ENCODE peak calls at places on chromosomes 2 and 18, in six cellular contexts. O, W, M, Z, U and G are unnamed samples.

GRCh38 chr2:57558312-57558711 is 488.3 kb upstream of the VRK2 start:
- DNase-seq in W (no peak), Z (no peak), M (no peak), O (no peak), U (no peak), G (no peak)

GRCh38 chr2:238869293-238870124 is 21.6 kb downstream of the TWIST2 start:
- DNase-seq in W (no peak), U (peak), M (no peak), Z (no peak), O (peak), G (peak)

GRCh38 chr2:135662088-135662487 is 79.6 kb upstream of the UBXN4 start:
- DNase-seq in W (no peak), U (peak), O (peak), M (no peak), Z (no peak), G (peak)

GRCh38 chr2:54941248-54941984 is 108.8 kb downstream of the RTN4 start:
- DNase-seq in O (no peak), W (no peak), M (no peak), Z (no peak), U (no peak), G (no peak)

GRCh38 chr18:4755848-4756247 is 300.7 kb upstream of the DLGAP1 start:
- DNase-seq in Z (peak), M (no peak), U (no peak), W (peak), O (no peak), G (no peak)

GRCh38 chr18:59537581-59537980 is 159.6 kb downstream of the CCBE1 start:
- DNase-seq in Z (no peak), O (no peak), W (no peak), M (no peak), U (no peak), G (no peak)

GRCh38 chr2:169980001-169980400 is 152.7 kb downstream of the UBR3 start:
- DNase-seq in M (no peak), W (no peak), Z (no peak), U (no peak), O (peak), G (no peak)

GRCh38 chr2:36177282-36177681 is 178.3 kb upstream of the CRIM1 start:
- DNase-seq in Z (no peak), O (no peak), W (no peak), M (no peak), U (no peak), G (no peak)

GRCh38 chr2:61255580-61256437 is 93.8 kb downstream of the C2orf74 start:
- DNase-seq in O (peak), M (peak), W (no peak), U (peak), Z (no peak), G (no peak)

DNA sequence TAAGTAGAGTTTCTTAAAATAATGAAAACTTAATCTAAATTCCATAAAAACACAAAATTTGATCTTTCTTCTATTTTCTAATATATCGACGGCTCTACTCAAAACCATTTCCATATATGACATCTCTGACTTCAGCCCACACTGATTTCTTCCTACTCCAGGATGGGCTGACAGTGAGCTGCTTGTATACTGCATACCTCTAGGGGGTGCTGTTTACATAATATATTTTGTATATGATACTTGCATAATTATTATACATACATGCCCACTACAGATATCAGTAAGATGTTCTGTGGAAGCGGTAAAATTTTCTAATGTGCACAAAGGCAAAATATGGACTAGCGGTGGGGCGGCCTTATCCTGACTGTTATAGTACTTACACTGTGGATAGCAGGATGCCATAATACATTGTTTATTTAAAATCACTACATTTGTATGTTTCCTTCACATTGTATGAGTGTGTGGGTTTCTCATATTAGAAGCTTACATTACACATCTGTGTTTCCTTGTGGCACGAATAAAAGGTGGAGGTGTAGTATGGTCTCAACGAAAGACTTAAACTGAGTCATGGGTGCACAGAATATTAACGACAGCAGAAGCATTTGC is 66.1 kb upstream of the NXPH2 start:
- DNase-seq in M (peak), U (peak), Z (peak), O (peak), W (no peak), G (peak)
- TF ChIP-seq CTCF in M (peak), U (peak), Z (peak), O (peak), W (peak), G (peak)

DNA sequence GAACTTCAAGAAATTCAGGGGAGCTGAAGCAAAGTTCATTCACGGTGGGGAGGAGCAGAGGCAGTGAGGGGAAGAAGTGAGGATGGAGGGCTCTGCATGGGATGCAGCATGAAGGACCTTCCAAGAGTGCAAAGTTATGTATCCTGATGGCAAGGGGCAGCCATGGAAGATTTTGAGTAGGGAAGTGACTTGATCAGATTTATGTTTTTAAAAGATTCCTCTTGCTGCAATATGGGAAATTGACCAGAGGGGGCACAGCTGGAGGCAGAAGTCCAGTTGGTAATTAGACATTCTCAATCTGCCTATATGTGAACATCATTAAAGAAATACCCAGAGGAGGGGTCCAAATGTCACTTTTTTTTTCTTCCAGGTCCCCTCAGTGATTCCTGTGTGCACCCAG is 21.5 kb upstream of the ANXA4 start:
- DNase-seq in W (no peak), U (no peak), O (peak), M (no peak), Z (no peak), G (no peak)
- TF ChIP-seq CTCF in W (peak), U (peak), O (peak), M (peak), Z (no peak), G (no peak)

GRCh38 chr18:69900941-69901340 is 46.7 kb downstream of the CD226 start:
- DNase-seq in U (no peak), O (no peak), M (no peak), Z (no peak), W (no peak), G (no peak)
- TF ChIP-seq CTCF in U (no peak), O (no peak), M (no peak), Z (no peak), W (peak), G (peak)

GRCh38 chr18:46755315-46756171 is 1.3 kb downstream of the ST8SIA5 start:
- DNase-seq in U (no peak), M (no peak), Z (peak), W (no peak), O (no peak), G (no peak)

GRCh38 chr18:46756172-46756558 is 688 bp downstream of the ST8SIA5 start:
- DNase-seq in O (no peak), M (no peak), U (no peak), W (no peak), Z (peak), G (no peak)

GRCh38 chr18:46756559-46757201 is at the start of gene ST8SIA5:
- DNase-seq in O (no peak), W (no peak), M (no peak), Z (peak), U (no peak), G (no peak)

GRCh38 chr18:46754188-46754587 is 2.7 kb downstream of the ST8SIA5 start:
- DNase-seq in M (peak), Z (peak), O (no peak), W (peak), U (no peak), G (no peak)

DNA sequence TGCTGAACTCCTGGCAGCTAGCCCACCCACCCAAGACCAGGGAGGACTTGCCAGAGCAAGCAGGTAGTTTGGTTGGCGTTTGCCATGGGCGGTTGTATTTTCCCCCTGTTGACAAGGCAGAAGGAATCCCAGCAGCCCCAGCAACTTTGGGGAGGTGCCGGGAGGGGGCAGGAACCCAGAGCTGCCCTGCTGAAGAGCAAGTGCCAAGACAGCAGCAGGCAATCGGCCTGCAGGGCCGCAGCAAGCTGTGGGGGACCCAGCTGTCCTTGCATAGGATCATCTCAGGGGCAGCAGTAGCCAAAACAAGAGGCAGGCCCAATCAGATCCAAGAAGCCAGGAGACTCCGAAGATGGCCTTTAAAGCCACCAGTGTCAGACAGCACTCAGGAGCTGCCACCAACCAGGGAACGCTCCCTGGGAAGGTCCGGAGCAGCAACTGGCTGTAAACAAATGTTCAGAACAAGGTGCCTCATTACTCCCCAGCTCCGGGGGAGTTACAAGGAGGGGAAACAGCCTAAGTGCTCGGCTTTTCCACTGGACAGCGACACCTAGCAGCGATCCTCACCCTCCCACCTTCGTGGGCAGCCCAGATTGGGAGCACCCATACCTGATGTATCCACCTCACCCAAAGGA is 2.1 kb downstream of the ST8SIA5 start:
- DNase-seq in U (no peak), M (no peak), Z (peak), W (no peak), O (no peak), G (no peak)
- TF ChIP-seq CTCF in U (peak), M (no peak), Z (no peak), W (no peak), O (peak), G (no peak)

GRCh38 chr2:6824962-6825361 is 40.7 kb downstream of the CMPK2 start:
- DNase-seq in Z (no peak), M (no peak), U (peak), O (peak), W (no peak), G (no peak)

GRCh38 chr2:6831229-6831628 is 34.5 kb downstream of the CMPK2 start:
- DNase-seq in W (no peak), O (no peak), U (no peak), Z (no peak), M (no peak), G (no peak)

GRCh38 chr2:6826081-6826913 is 39.4 kb downstream of the CMPK2 start:
- DNase-seq in U (peak), W (peak), M (peak), O (peak), Z (peak), G (peak)

GRCh38 chr2:6827516-6828298 is 38.0 kb downstream of the CMPK2 start:
- DNase-seq in Z (no peak), O (no peak), W (no peak), M (peak), U (no peak), G (no peak)

GRCh38 chr2:6828299-6828584 is 37.5 kb downstream of the CMPK2 start:
- DNase-seq in M (peak), Z (no peak), U (peak), W (no peak), O (peak), G (no peak)
- TF ChIP-seq CTCF in M (no peak), Z (no peak), U (peak), W (no peak), O (peak), G (peak)